ENCODE peak calls at places on chromosomes 7 and 10, in seven cellular contexts. One of them, this sample, is unnamed.

GRCh38 chr10:101768791-101769170 is 7.1 kb downstream of the FGF8 start:
- DNase-seq in K562: no peak
- DNase-seq in H1: no peak
- DNase-seq in HepG2: no peak
- DNase-seq in HCT116: no peak
- DNase-seq in GM12878: no peak
- DNase-seq in SK-N-SH: peak
- DNase-seq in this sample: no peak

GRCh38 chr7:47786557-47787248 is 161.6 kb downstream of the PKD1L1 start:
- DNase-seq in HCT116: peak
- DNase-seq in GM12878: no peak
- DNase-seq in SK-N-SH: no peak
- DNase-seq in H1: peak
- DNase-seq in HepG2: peak
- DNase-seq in K562: no peak
- DNase-seq in this sample: no peak

GRCh38 chr10:6115411-6115800 is 26.6 kb downstream of the RBM17 start:
- DNase-seq in HCT116: no peak
- DNase-seq in SK-N-SH: no peak
- DNase-seq in GM12878: no peak
- DNase-seq in HepG2: no peak
- DNase-seq in H1: no peak
- DNase-seq in K562: no peak
- DNase-seq in this sample: no peak

GRCh38 chr7:45183711-45184210 is 26.2 kb downstream of the RAMP3 start:
- DNase-seq in HCT116: no peak
- DNase-seq in GM12878: no peak
- DNase-seq in H1: no peak
- DNase-seq in K562: no peak
- DNase-seq in HepG2: no peak
- DNase-seq in SK-N-SH: no peak
- DNase-seq in this sample: no peak

GRCh38 chr10:52617346-52617745 is 155.2 kb downstream of the MBL2 start:
- DNase-seq in GM12878: no peak
- DNase-seq in SK-N-SH: no peak
- DNase-seq in HepG2: no peak
- DNase-seq in H1: no peak
- DNase-seq in K562: no peak
- DNase-seq in HCT116: no peak
- DNase-seq in this sample: no peak

GRCh38 chr7:3378390-3379120 is 77.5 kb downstream of the SDK1 start:
- DNase-seq in GM12878: no peak
- DNase-seq in K562: no peak
- DNase-seq in HCT116: no peak
- DNase-seq in SK-N-SH: no peak
- DNase-seq in H1: no peak
- DNase-seq in HepG2: peak
- DNase-seq in this sample: no peak

GRCh38 chr10:31760674-31761081 is 168.0 kb downstream of the ARHGAP12 start:
- DNase-seq in H1: no peak
- DNase-seq in K562: no peak
- DNase-seq in HCT116: no peak
- DNase-seq in SK-N-SH: no peak
- DNase-seq in GM12878: no peak
- DNase-seq in HepG2: no peak
- DNase-seq in this sample: no peak

GRCh38 chr7:107879400-107880035 is 11.5 kb upstream of the DLD start:
- DNase-seq in SK-N-SH: peak
- DNase-seq in GM12878: no peak
- DNase-seq in HepG2: peak
- DNase-seq in HCT116: peak
- DNase-seq in K562: peak
- DNase-seq in H1: no peak
- DNase-seq in this sample: peak

GRCh38 chr7:140068033-140068432 is 5.3 kb upstream of the PARP12 start:
- DNase-seq in H1: no peak
- DNase-seq in HepG2: no peak
- DNase-seq in SK-N-SH: no peak
- DNase-seq in GM12878: no peak
- DNase-seq in K562: no peak
- DNase-seq in HCT116: no peak
- DNase-seq in this sample: no peak

GRCh38 chr10:93600861-93601773 is at the start of gene RBP4:
- DNase-seq in HepG2: peak
- DNase-seq in SK-N-SH: peak
- DNase-seq in H1: peak
- DNase-seq in HCT116: no peak
- DNase-seq in GM12878: no peak
- DNase-seq in K562: no peak
- DNase-seq in this sample: peak

GRCh38 chr7:41333506-41333905 is 369.4 kb downstream of the INHBA start:
- DNase-seq in HepG2: no peak
- DNase-seq in HCT116: no peak
- DNase-seq in SK-N-SH: no peak
- DNase-seq in GM12878: no peak
- DNase-seq in H1: no peak
- DNase-seq in K562: no peak
- DNase-seq in this sample: no peak

GRCh38 chr7:118496138-118496644 is 271.7 kb downstream of the ANKRD7 start:
- DNase-seq in HepG2: no peak
- DNase-seq in GM12878: no peak
- DNase-seq in SK-N-SH: peak
- DNase-seq in K562: no peak
- DNase-seq in H1: no peak
- DNase-seq in HCT116: no peak
- DNase-seq in this sample: no peak

GRCh38 chr7:105389090-105389650 is 449 bp upstream of the SRPK2 start:
- DNase-seq in HCT116: peak
- DNase-seq in SK-N-SH: no peak
- DNase-seq in GM12878: no peak
- DNase-seq in H1: peak
- DNase-seq in K562: no peak
- DNase-seq in HepG2: peak
- DNase-seq in this sample: peak

GRCh38 chr7:107742678-107743566 is 1.0 kb upstream of the CBLL1 start:
- DNase-seq in H1: no peak
- DNase-seq in GM12878: peak
- DNase-seq in HepG2: no peak
- DNase-seq in HCT116: no peak
- DNase-seq in SK-N-SH: peak
- DNase-seq in K562: peak
- DNase-seq in this sample: peak

GRCh38 chr10:97465982-97466381 is 20.0 kb downstream of the ZDHHC16 start:
- DNase-seq in GM12878: no peak
- DNase-seq in SK-N-SH: no peak
- DNase-seq in H1: no peak
- DNase-seq in K562: no peak
- DNase-seq in HCT116: no peak
- DNase-seq in HepG2: no peak
- DNase-seq in this sample: no peak

GRCh38 chr10:4263281-4263921 is 478.4 kb upstream of the KLF6 start:
- DNase-seq in HCT116: no peak
- DNase-seq in HepG2: no peak
- DNase-seq in SK-N-SH: no peak
- DNase-seq in K562: no peak
- DNase-seq in GM12878: no peak
- DNase-seq in H1: no peak
- DNase-seq in this sample: no peak

GRCh38 chr7:128793184-128793552 is 1.4 kb downstream of the CCDC136 start:
- DNase-seq in H1: no peak
- DNase-seq in HepG2: no peak
- DNase-seq in GM12878: no peak
- DNase-seq in SK-N-SH: no peak
- DNase-seq in HCT116: no peak
- DNase-seq in K562: no peak
- DNase-seq in this sample: no peak

GRCh38 chr7:106112972-106113421 is 885 bp upstream of the SYPL1 start:
- DNase-seq in SK-N-SH: no peak
- DNase-seq in GM12878: no peak
- DNase-seq in HCT116: no peak
- DNase-seq in H1: no peak
- DNase-seq in K562: no peak
- DNase-seq in HepG2: no peak
- DNase-seq in this sample: no peak

GRCh38 chr10:47457528-47457820 is 26.4 kb downstream of the ANXA8 start:
- DNase-seq in SK-N-SH: no peak
- DNase-seq in K562: no peak
- DNase-seq in H1: no peak
- DNase-seq in GM12878: no peak
- DNase-seq in HCT116: no peak
- DNase-seq in HepG2: no peak
- DNase-seq in this sample: no peak

GRCh38 chr10:3761111-3761686 is 23.8 kb downstream of the KLF6 start:
- DNase-seq in HepG2: no peak
- DNase-seq in SK-N-SH: no peak
- DNase-seq in HCT116: no peak
- DNase-seq in H1: no peak
- DNase-seq in K562: no peak
- DNase-seq in GM12878: peak
- DNase-seq in this sample: no peak

GRCh38 chr7:155715406-155715805 is 70.9 kb downstream of the RBM33 start:
- DNase-seq in K562: no peak
- DNase-seq in SK-N-SH: no peak
- DNase-seq in GM12878: no peak
- DNase-seq in H1: no peak
- DNase-seq in HepG2: no peak
- DNase-seq in HCT116: no peak
- DNase-seq in this sample: no peak
- TF ChIP-seq JUND in K562: no peak
- TF ChIP-seq JUND in SK-N-SH: no peak
- TF ChIP-seq JUND in GM12878: no peak
- TF ChIP-seq JUND in H1: no peak
- TF ChIP-seq JUND in HepG2: no peak
- TF ChIP-seq JUND in HCT116: no peak
- TF ChIP-seq JUND in this sample: no peak

DNA sequence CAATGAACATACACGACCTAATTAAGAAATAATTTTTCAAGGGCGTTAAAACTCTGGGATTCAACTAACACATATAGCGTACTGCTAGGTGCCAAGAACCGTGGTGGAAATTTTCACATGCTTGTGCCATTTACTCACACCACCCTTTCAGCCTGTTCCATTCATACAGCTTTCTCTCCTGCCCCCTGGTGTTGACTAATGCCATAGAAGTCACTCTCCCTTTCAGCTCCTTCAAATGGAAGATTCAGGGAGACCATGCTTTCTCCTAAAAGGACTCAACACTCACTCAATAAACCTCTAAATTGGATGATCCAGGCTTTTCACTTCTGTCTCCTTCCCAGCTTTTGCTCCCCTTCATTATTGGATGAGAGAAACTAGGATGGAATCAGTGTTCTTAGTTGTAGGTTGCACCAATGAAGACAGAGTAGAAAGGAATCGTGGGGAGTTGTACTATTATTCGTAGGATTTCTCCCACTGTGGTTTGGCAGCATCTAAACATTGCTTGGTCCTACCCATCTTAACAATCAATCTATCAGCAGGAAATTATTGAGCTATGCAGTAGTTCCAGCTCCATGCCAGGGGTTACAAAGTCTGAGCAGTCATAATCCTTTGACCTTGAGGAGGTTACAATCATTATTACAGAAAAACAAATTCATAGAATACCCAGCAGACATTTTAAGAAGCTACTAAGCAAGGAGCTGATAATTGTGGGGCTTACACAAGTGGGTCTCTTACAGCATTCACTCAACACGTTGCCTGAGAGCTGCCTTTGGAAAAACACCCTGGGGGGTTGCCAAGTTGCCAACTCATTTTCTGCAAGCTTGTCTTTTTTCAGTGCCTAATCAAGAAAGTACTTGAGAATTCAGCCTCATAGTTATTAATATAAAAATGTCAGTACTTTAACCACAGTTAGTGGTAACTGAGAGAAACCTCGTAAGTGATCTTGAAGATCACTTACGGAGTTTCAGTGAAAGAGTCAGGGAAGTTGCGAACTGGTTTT is 2.8 kb upstream of the PPP1R3C start:
- DNase-seq in K562: peak
- DNase-seq in HCT116: peak
- DNase-seq in GM12878: no peak
- DNase-seq in HepG2: peak
- DNase-seq in H1: peak
- DNase-seq in SK-N-SH: peak
- DNase-seq in this sample: peak
- TF ChIP-seq JUND in K562: peak
- TF ChIP-seq JUND in HCT116: no peak
- TF ChIP-seq JUND in GM12878: no peak
- TF ChIP-seq JUND in HepG2: no peak
- TF ChIP-seq JUND in H1: no peak
- TF ChIP-seq JUND in SK-N-SH: no peak
- TF ChIP-seq JUND in this sample: no peak

GRCh38 chr7:74396993-74397392 is 56.7 kb upstream of the GTF2IRD1 start:
- DNase-seq in H1: no peak
- DNase-seq in HepG2: no peak
- DNase-seq in GM12878: no peak
- DNase-seq in SK-N-SH: no peak
- DNase-seq in K562: no peak
- DNase-seq in HCT116: no peak
- DNase-seq in this sample: no peak

GRCh38 chr7:74395745-74396311 is 57.9 kb upstream of the GTF2IRD1 start:
- DNase-seq in HCT116: no peak
- DNase-seq in H1: no peak
- DNase-seq in K562: no peak
- DNase-seq in SK-N-SH: no peak
- DNase-seq in GM12878: no peak
- DNase-seq in HepG2: no peak
- DNase-seq in this sample: no peak

GRCh38 chr7:74399006-74399405 is 54.7 kb upstream of the GTF2IRD1 start:
- DNase-seq in SK-N-SH: no peak
- DNase-seq in HCT116: no peak
- DNase-seq in HepG2: no peak
- DNase-seq in H1: no peak
- DNase-seq in K562: no peak
- DNase-seq in GM12878: no peak
- DNase-seq in this sample: no peak

GRCh38 chr7:74400420-74401136 is 53.1 kb upstream of the GTF2IRD1 start:
- DNase-seq in SK-N-SH: no peak
- DNase-seq in GM12878: no peak
- DNase-seq in H1: no peak
- DNase-seq in HCT116: no peak
- DNase-seq in HepG2: no peak
- DNase-seq in K562: no peak
- DNase-seq in this sample: no peak

GRCh38 chr7:74398426-74398825 is 55.3 kb upstream of the GTF2IRD1 start:
- DNase-seq in GM12878: no peak
- DNase-seq in H1: no peak
- DNase-seq in SK-N-SH: no peak
- DNase-seq in HepG2: no peak
- DNase-seq in HCT116: no peak
- DNase-seq in K562: no peak
- DNase-seq in this sample: no peak
- TF ChIP-seq JUND in GM12878: no peak
- TF ChIP-seq JUND in H1: no peak
- TF ChIP-seq JUND in SK-N-SH: no peak
- TF ChIP-seq JUND in HepG2: no peak
- TF ChIP-seq JUND in HCT116: no peak
- TF ChIP-seq JUND in K562: no peak
- TF ChIP-seq JUND in this sample: no peak

DNA sequence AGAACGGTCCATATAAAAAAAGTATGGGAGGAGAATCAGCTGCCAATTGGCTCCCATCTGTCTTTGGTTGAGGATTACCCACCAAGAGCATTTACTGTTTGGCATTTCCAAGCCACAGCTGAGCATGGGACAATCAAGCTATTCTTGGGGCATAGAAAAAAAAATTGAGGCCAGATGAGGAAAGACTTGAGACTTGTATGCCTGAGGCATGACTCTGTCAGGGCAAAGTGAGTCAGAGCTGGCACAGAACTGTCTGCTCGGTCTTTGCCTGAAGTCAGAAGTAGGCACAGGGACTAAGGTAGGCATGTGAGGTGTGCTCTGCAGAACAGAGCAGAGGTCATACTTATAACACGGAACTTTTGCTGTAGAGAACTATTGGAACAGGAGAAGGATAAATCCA is 126.5 kb upstream of the CHRM2 start:
- DNase-seq in H1: no peak
- DNase-seq in HCT116: no peak
- DNase-seq in HepG2: no peak
- DNase-seq in K562: no peak
- DNase-seq in GM12878: no peak
- DNase-seq in SK-N-SH: no peak
- DNase-seq in this sample: no peak
- TF ChIP-seq JUND in H1: no peak
- TF ChIP-seq JUND in HCT116: no peak
- TF ChIP-seq JUND in HepG2: no peak
- TF ChIP-seq JUND in K562: no peak
- TF ChIP-seq JUND in GM12878: no peak
- TF ChIP-seq JUND in SK-N-SH: no peak
- TF ChIP-seq JUND in this sample: no peak